ENCODE peak calls at places on chromosomes 11 and 22, in seven cellular contexts. J is NCI-H774; G is GM12891; V is body of pancreas; M is stimulated activated naive CD4-positive, alpha-beta T cell; H is HAP-1; F is HT1080. B is an unnamed sample.

GRCh38 chr11:26820739-26821138 is 98.9 kb upstream of the SLC5A12 start:
- DNase-seq in G (no peak), V (no peak), J (no peak), M (no peak), F (no peak), H (no peak), B (no peak)

GRCh38 chr11:73425118-73425517 is 48.9 kb downstream of the RELT start:
- DNase-seq in V (peak), M (no peak), H (no peak), G (no peak), J (no peak), F (no peak), B (no peak)

GRCh38 chr11:130802567-130802966 is 113.7 kb downstream of the SNX19 start:
- DNase-seq in F (no peak), J (no peak), H (no peak), V (no peak), M (no peak), G (no peak), B (no peak)

GRCh38 chr11:63613517-63614135 is 607 bp downstream of the PLAAT3 start:
- DNase-seq in J (no peak), M (peak), V (peak), F (peak), G (peak), H (peak), B (no peak)

GRCh38 chr11:105937738-105938137 is 84.3 kb downstream of the MSANTD4 start:
- DNase-seq in J (no peak), M (no peak), G (no peak), F (peak), H (no peak), V (no peak), B (no peak)

GRCh38 chr22:49053574-49053973 is 774.1 kb downstream of the BRD1 start:
- DNase-seq in M (no peak), H (no peak), V (no peak), F (no peak), G (no peak), J (no peak), B (no peak)

GRCh38 chr11:23423119-23423518 is 562.8 kb upstream of the CCDC179 start:
- DNase-seq in F (no peak), V (no peak), J (no peak), H (no peak), G (no peak), M (no peak), B (no peak)

GRCh38 chr22:24706050-24706449 is 68.5 kb downstream of the PIWIL3 start:
- DNase-seq in V (no peak), H (no peak), F (peak), M (no peak), G (no peak), J (no peak), B (no peak)

GRCh38 chr11:2306971-2307732 is 5.3 kb downstream of the TSPAN32 start:
- DNase-seq in H (no peak), J (no peak), M (no peak), F (no peak), V (peak), G (no peak), B (no peak)

GRCh38 chr22:44994399-44995281 is 15.2 kb downstream of the PHF21B start:
- DNase-seq in F (no peak), H (no peak), G (no peak), M (no peak), J (peak), V (no peak), B (no peak)

B was measured in cerebellar nuclear complex.